ENCODE peak calls at places on chromosomes 1 and 21, in five cellular contexts. Q, I, U, D and T are unnamed samples.

GRCh38 chr1:119735217-119735616 is 23.5 kb downstream of the PHGDH start:
- DNase-seq in Q (no peak), U (no peak), I (no peak), D (no peak), T (no peak)

GRCh38 chr1:101911894-101912293 is 84.8 kb downstream of the OLFM3 start:
- DNase-seq in Q (no peak), D (no peak), U (no peak), I (no peak), T (no peak)

GRCh38 chr1:181327796-181328195 is 155.5 kb upstream of the CACNA1E start:
- DNase-seq in U (no peak), I (no peak), Q (peak), D (no peak), T (no peak)

GRCh38 chr1:48572632-48573258 is 100.7 kb upstream of the SPATA6 start:
- DNase-seq in U (no peak), D (no peak), I (no peak), Q (peak), T (no peak)

GRCh38 chr1:205774277-205775014 is 836 bp downstream of the RAB29 start:
- DNase-seq in U (peak), D (peak), I (peak), Q (peak), T (peak)

GRCh38 chr1:1157426-1157913 is 16.2 kb upstream of the TTLL10 start:
- DNase-seq in U (no peak), Q (peak), D (peak), I (peak), T (peak)

GRCh38 chr1:67418839-67419586 is 11.2 kb downstream of the SERBP1 start:
- DNase-seq in I (no peak), U (no peak), Q (no peak), D (no peak), T (no peak)

GRCh38 chr1:14820320-14821085 is 222.0 kb downstream of the KAZN start:
- DNase-seq in Q (peak), U (no peak), I (no peak), D (no peak), T (no peak)

GRCh38 chr1:192311281-192311680 is 5.5 kb upstream of the RGS21 start:
- DNase-seq in I (no peak), U (no peak), Q (peak), D (no peak), T (no peak)

GRCh38 chr1:59718064-59718988 is 96.4 kb upstream of the HOOK1 start:
- DNase-seq in I (no peak), U (no peak), Q (no peak), D (no peak), T (no peak)

GRCh38 chr1:108079550-108079949 is 114.6 kb upstream of the VAV3 start:
- DNase-seq in Q (no peak), U (no peak), D (peak), I (peak), T (peak)

GRCh38 chr1:228064741-228065542 is 17.6 kb upstream of the ARF1 start:
- DNase-seq in Q (no peak), U (no peak), I (no peak), D (no peak), T (no peak)

GRCh38 chr1:11648732-11649158 is 5.5 kb downstream of the FBXO2 start:
- DNase-seq in U (no peak), I (peak), D (peak), Q (no peak), T (peak)

GRCh38 chr1:119774746-119775495 is 6.2 kb upstream of the HMGCS2 start:
- DNase-seq in U (no peak), Q (no peak), D (no peak), I (no peak), T (no peak)

GRCh38 chr1:101567582-101568189 is 330.9 kb downstream of the S1PR1 start:
- DNase-seq in U (peak), D (peak), I (peak), Q (peak), T (peak)

GRCh38 chr1:203197625-203198024 is 11.1 kb upstream of the CHI3L1 start:
- DNase-seq in Q (peak), I (no peak), U (no peak), D (no peak), T (no peak)

GRCh38 chr1:234913771-234914170 is 214.9 kb downstream of the TOMM20 start:
- DNase-seq in I (no peak), U (no peak), Q (no peak), D (no peak), T (no peak)

GRCh38 chr1:43835141-43836021 is 98.2 kb upstream of the ARTN start:
- DNase-seq in D (no peak), Q (peak), U (no peak), I (no peak), T (no peak)

GRCh38 chr1:186482661-186483255 is 21.8 kb upstream of the PDC start:
- DNase-seq in U (peak), D (peak), Q (peak), I (peak), T (peak)

GRCh38 chr21:37886120-37886519 is 30.1 kb downstream of the KCNJ6 start:
- DNase-seq in D (no peak), Q (no peak), I (no peak), U (no peak), T (no peak)

GRCh38 chr1:209840611-209841010 is 12.8 kb downstream of the UTP25 start:
- DNase-seq in U (no peak), Q (no peak), D (no peak), I (no peak), T (no peak)

GRCh38 chr21:37410639-37411038 is 44.1 kb downstream of the DYRK1A start:
- DNase-seq in I (no peak), D (no peak), Q (no peak), U (no peak), T (no peak)

GRCh38 chr1:181324797-181325616 is 158.3 kb upstream of the CACNA1E start:
- DNase-seq in D (no peak), U (peak), Q (no peak), I (no peak), T (peak)

GRCh38 chr1:153586347-153586746 is 20.7 kb upstream of the S100A2 start:
- DNase-seq in U (no peak), I (no peak), D (no peak), Q (no peak), T (no peak)

GRCh38 chr1:186574951-186575747 is 105.1 kb downstream of the PTGS2 start:
- DNase-seq in Q (no peak), U (no peak), D (no peak), I (no peak), T (no peak)

GRCh38 chr1:163401211-163401610 is 79.5 kb downstream of the NUF2 start:
- DNase-seq in U (no peak), I (no peak), Q (no peak), D (no peak), T (no peak)

GRCh38 chr1:238331557-238331956 is 440.8 kb upstream of the ZP4 start:
- DNase-seq in U (no peak), I (no peak), Q (no peak), D (no peak), T (no peak)

GRCh38 chr1:111127923-111128643 is 11.8 kb downstream of the DRAM2 start:
- DNase-seq in Q (no peak), D (no peak), I (no peak), U (no peak), T (no peak)

GRCh38 chr21:14968029-14968428 is 96.8 kb downstream of the NRIP1 start:
- DNase-seq in D (no peak), Q (no peak), I (no peak), U (no peak), T (no peak)

GRCh38 chr1:238681021-238681420 is 705.3 kb upstream of the CHRM3 start:
- DNase-seq in Q (no peak), D (no peak), U (no peak), I (no peak), T (no peak)

GRCh38 chr1:168609133-168609715 is 32.8 kb downstream of the XCL1 start:
- DNase-seq in Q (peak), D (no peak), U (no peak), I (no peak), T (no peak)

GRCh38 chr1:16067127-16067768 is 6.2 kb downstream of the FAM131C start:
- DNase-seq in Q (peak), U (no peak), I (no peak), D (peak), T (no peak)

GRCh38 chr1:163781146-163781545 is 459.4 kb downstream of the NUF2 start:
- DNase-seq in D (no peak), Q (no peak), I (no peak), U (no peak), T (no peak)

GRCh38 chr1:2210084-2210653 is 15.6 kb upstream of the FAAP20 start:
- DNase-seq in D (no peak), Q (no peak), U (no peak), I (no peak), T (no peak)

GRCh38 chr1:147292012-147292411 is 49.5 kb downstream of the CHD1L start:
- DNase-seq in Q (peak), U (no peak), I (no peak), D (no peak), T (no peak)

GRCh38 chr1:23403038-23403336 is 21.6 kb downstream of the TCEA3 start:
- DNase-seq in U (no peak), I (no peak), D (no peak), Q (peak), T (no peak)

GRCh38 chr1:226723640-226724532 is 15.2 kb downstream of the ITPKB start:
- DNase-seq in Q (peak), D (no peak), U (no peak), I (no peak), T (no peak)